ENCODE peak calls at places on chromosomes 13 and 19, in six cellular contexts. Q is neural crest cell; N is GM13976; U is CD8-positive, alpha-beta T cell; Z is IMR-90; L is lower leg skin. A is an unnamed sample.
A peak's percentile ranks its signal among the peaks of the same experiment; 100 is the strongest.

GRCh38 chr19:50719566-50719965 is at the start of gene SHANK1:
- DNase-seq in Q (no peak), N (no peak), U (no peak), Z (peak; percentile 17), L (no peak), A (no peak)

GRCh38 chr19:17159466-17160393 is 55.4 kb upstream of the USE1 start:
- DNase-seq in Q (no peak), N (no peak), U (no peak), Z (peak; percentile 6), L (no peak), A (no peak)

GRCh38 chr13:27449936-27450828 is at the start of gene MTIF3:
- DNase-seq in Q (peak; percentile 89), N (peak; percentile 94), U (peak; percentile 98), Z (peak; percentile 90), L (peak; percentile 98), A (peak; percentile 92)

GRCh38 chr19:49113762-49114629 is at the start of gene LIN7B:
- DNase-seq in Q (peak; percentile 69), N (peak; percentile 96), U (peak; percentile 65), Z (peak; percentile 54), L (peak; percentile 90), A (peak; percentile 93)

GRCh38 chr19:35142531-35143230 is 374 bp upstream of the FXYD7 start:
- DNase-seq in Q (peak; percentile 66), N (peak; percentile 81), U (peak; percentile 76), Z (no peak), L (no peak), A (peak; percentile 70)

GRCh38 chr19:15466851-15467733 is 2.7 kb upstream of the RASAL3 start:
- DNase-seq in Q (no peak), N (peak; percentile 59), U (peak; percentile 57), Z (peak; percentile 43), L (no peak), A (no peak)

GRCh38 chr13:29511439-29511814 is 84.1 kb downstream of the SLC7A1 start:
- DNase-seq in Q (no peak), N (no peak), U (no peak), Z (no peak), L (no peak), A (no peak)

GRCh38 chr13:100751826-100752225 is 77.2 kb upstream of the TMTC4 start:
- DNase-seq in Q (no peak), N (no peak), U (no peak), Z (no peak), L (no peak), A (no peak)

GRCh38 chr13:28650284-28650683 is 8.6 kb upstream of the POMP start:
- DNase-seq in Q (no peak), N (no peak), U (no peak), Z (peak; percentile 85), L (no peak), A (no peak)

GRCh38 chr19:3372413-3372812 is 6.0 kb downstream of the NFIC start:
- DNase-seq in Q (no peak), N (no peak), U (no peak), Z (no peak), L (peak; percentile 87), A (no peak)

GRCh38 chr19:19751846-19752245 is 18.9 kb upstream of the ZNF14 start:
- DNase-seq in Q (no peak), N (no peak), U (no peak), Z (no peak), L (no peak), A (no peak)

GRCh38 chr13:112474869-112475268 is 98.7 kb downstream of the SPACA7 start:
- DNase-seq in Q (no peak), N (no peak), U (no peak), Z (no peak), L (no peak), A (no peak)

GRCh38 chr13:112469071-112469745 is 93.1 kb downstream of the SPACA7 start:
- DNase-seq in Q (no peak), N (no peak), U (no peak), Z (no peak), L (no peak), A (no peak)

GRCh38 chr13:112477070-112477619 is 101.0 kb downstream of the SPACA7 start:
- DNase-seq in Q (no peak), N (no peak), U (no peak), Z (no peak), L (no peak), A (no peak)

GRCh38 chr13:112475889-112476288 is 99.7 kb downstream of the SPACA7 start:
- DNase-seq in Q (no peak), N (no peak), U (no peak), Z (no peak), L (no peak), A (no peak)

GRCh38 chr13:112473818-112474217 is 97.7 kb downstream of the SPACA7 start:
- DNase-seq in Q (no peak), N (no peak), U (no peak), Z (no peak), L (no peak), A (no peak)
- TF ChIP-seq CTCF in Q (no peak), N (no peak), U (no peak), Z (no peak), L (no peak), A (no peak)

GRCh38 chr13:59488436-59488835 is 675.3 kb downstream of the DIAPH3 start:
- DNase-seq in Q (no peak), N (no peak), U (no peak), Z (no peak), L (no peak), A (no peak)

GRCh38 chr13:59490651-59491050 is 673.1 kb downstream of the DIAPH3 start:
- DNase-seq in Q (no peak), N (no peak), U (no peak), Z (no peak), L (no peak), A (no peak)

GRCh38 chr13:59492030-59492636 is 671.6 kb downstream of the DIAPH3 start:
- DNase-seq in Q (no peak), N (no peak), U (no peak), Z (peak; percentile 36), L (no peak), A (no peak)

GRCh38 chr13:59483441-59484116 is 680.1 kb downstream of the DIAPH3 start:
- DNase-seq in Q (no peak), N (no peak), U (no peak), Z (peak; percentile 17), L (no peak), A (no peak)

DNA sequence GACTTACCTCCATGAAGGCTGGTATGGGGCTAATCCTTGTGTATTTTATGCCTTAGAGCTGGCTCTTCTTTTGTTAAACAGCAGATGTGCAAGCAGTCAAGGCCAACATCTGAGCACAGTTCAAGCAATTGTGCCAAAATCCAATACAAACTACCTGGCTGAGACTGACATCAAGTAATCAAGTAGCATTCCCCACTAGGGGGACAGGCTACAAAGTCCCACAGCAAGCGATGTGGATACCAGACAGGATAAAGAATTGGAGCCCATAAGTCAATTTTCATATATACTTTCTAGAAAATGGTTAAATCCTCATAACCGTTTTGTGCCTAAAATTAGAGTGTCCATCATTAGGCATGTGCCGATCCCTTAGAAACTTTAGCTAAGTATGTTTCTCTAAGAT is 675.8 kb downstream of the DIAPH3 start:
- DNase-seq in Q (no peak), N (no peak), U (no peak), Z (no peak), L (no peak), A (no peak)
- TF ChIP-seq CTCF in Q (no peak), N (no peak), U (no peak), Z (no peak), L (no peak), A (no peak)

GRCh38 chr19:28972144-28972543 is 240.8 kb downstream of the UQCRFS1 start:
- DNase-seq in Q (no peak), N (no peak), U (no peak), Z (no peak), L (peak; percentile 48), A (no peak)

GRCh38 chr19:28981994-28982393 is 231.0 kb downstream of the UQCRFS1 start:
- DNase-seq in Q (no peak), N (no peak), U (no peak), Z (no peak), L (no peak), A (no peak)

GRCh38 chr19:28980236-28980868 is 232.6 kb downstream of the UQCRFS1 start:
- DNase-seq in Q (no peak), N (no peak), U (no peak), Z (peak; percentile 68), L (no peak), A (no peak)

DNA sequence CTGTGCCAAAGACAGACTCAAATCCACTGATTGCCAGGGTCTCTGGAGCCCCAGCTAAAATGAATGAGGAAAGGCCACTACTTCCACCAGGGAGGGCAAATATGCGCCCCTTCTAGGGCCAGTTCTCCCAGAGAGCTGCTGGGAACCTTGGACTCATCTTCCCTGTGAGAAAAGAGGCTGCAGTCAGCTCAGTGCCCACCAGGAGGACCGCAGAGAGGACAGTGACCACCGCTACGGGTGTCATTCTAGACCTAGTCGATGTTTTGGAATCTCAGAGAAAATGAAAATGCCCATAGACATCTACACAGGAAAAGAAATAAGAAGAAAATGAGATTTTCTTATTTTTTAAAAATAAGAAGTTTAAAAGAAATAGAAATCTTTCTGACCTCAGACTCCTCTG is 235.1 kb downstream of the UQCRFS1 start:
- DNase-seq in Q (no peak), N (no peak), U (no peak), Z (no peak), L (no peak), A (no peak)
- TF ChIP-seq CTCF in Q (peak; percentile 48), N (no peak), U (no peak), Z (no peak), L (no peak), A (no peak)

GRCh38 chr13:89115307-89115706 is 1444.1 kb downstream of the SLITRK5 start:
- DNase-seq in Q (no peak), N (no peak), U (no peak), Z (no peak), L (no peak), A (no peak)
- TF ChIP-seq CTCF in Q (peak; percentile 42), N (no peak), U (no peak), Z (no peak), L (no peak), A (no peak)

DNA sequence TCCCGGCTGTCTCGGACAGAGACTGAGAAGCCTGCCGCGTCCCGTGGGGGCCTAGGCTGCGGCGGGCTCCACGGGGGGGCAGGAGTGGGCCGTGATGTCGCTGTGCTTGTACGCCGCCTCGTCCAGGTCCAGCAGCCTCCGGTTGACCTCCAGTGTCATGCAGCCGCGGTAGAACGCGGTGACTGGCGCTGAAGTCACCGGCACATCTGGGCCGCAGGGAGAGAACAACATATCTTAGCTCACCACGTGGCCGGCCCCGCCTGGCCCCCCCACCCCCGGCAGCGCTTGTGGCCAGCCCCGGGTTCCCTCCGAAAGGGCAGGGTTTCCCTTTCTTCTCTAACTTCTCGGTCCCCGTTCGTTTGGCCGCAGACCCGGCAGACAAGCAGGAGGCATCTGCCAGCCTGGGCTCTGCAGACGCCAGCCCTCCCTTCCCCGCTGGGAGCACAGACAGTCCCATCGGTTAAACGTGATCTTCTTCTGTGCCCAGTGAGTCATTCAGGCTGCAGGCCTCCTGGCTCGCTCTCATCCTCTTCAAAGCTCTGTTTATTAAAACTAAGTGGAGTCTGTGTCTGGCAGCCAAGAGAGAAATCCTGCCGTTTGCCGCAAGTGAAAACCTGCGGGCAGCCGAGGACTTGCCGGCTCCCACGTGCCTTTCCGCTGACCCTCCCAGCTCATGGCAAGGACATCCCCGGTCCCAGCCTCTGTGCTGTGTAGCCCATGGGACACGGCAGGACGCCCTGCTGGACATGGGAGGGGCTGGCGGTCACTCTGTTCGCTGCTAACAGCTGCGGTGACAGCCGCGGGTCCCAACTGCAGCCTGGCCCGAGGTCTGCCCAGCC is 42.8 kb downstream of the GAS6 start:
- DNase-seq in Q (no peak), N (no peak), U (no peak), Z (peak; percentile 99), L (peak; percentile 95), A (no peak)
- TF ChIP-seq CTCF in Q (no peak), N (no peak), U (no peak), Z (peak; percentile 35), L (no peak), A (no peak)